ENCODE peak calls at places on chromosomes 5 and 9, in nine cellular contexts. V is GM23338, W is OCI-LY7, R is suprapubic skin, J is HL-60, K is fibroblast of lung, N is HCT116, U is foreskin fibroblast, M is astrocyte of the spinal cord. C is an unnamed sample.

GRCh38 chr5:114789773-114790402 is 379.8 kb downstream of the TRIM36 start:
- DNase-seq in V (peak), W (peak), N (peak), K (no peak), U (no peak), J (no peak), M (no peak), R (no peak), C (peak)

GRCh38 chr5:82314964-82315728 is 37.0 kb upstream of the RPS23 start:
- DNase-seq in W (no peak), R (no peak), U (no peak), K (peak), V (no peak), N (no peak), J (no peak), M (peak), C (no peak)

GRCh38 chr5:1463326-1464095 is 18.3 kb upstream of the SLC6A3 start:
- DNase-seq in J (no peak), M (no peak), N (no peak), K (no peak), V (no peak), U (no peak), R (peak), W (no peak), C (no peak)

GRCh38 chr9:18805386-18805785 is 227.6 kb downstream of the SAXO1 start:
- DNase-seq in V (no peak), J (no peak), U (no peak), W (no peak), K (no peak), N (no peak), M (no peak), R (no peak), C (no peak)

GRCh38 chr5:39376293-39376714 is 12.0 kb upstream of the C9 start:
- DNase-seq in W (peak), R (no peak), M (peak), N (peak), U (peak), K (peak), J (no peak), V (peak), C (peak)

GRCh38 chr5:158899792-158900191 is 199.9 kb downstream of the EBF1 start:
- DNase-seq in K (no peak), R (peak), U (peak), M (no peak), V (no peak), J (no peak), N (no peak), W (no peak), C (no peak)

GRCh38 chr9:18141681-18142080 is 332.3 kb upstream of the ADAMTSL1 start:
- DNase-seq in N (no peak), K (no peak), U (no peak), M (no peak), R (no peak), V (no peak), J (no peak), W (no peak), C (no peak)

GRCh38 chr5:107604146-107604910 is 66.4 kb downstream of the EFNA5 start:
- DNase-seq in U (no peak), R (no peak), N (no peak), K (no peak), W (no peak), V (no peak), M (no peak), J (no peak), C (peak)

GRCh38 chr9:132590318-132591182 is 8.1 kb downstream of the BARHL1 start:
- DNase-seq in W (no peak), V (peak), N (no peak), M (no peak), K (no peak), R (no peak), J (no peak), U (no peak), C (no peak)

GRCh38 chr9:95147452-95147851 is 170.1 kb downstream of the FANCC start:
- DNase-seq in N (no peak), R (no peak), M (no peak), U (no peak), K (no peak), V (no peak), W (no peak), J (no peak), C (no peak)

GRCh38 chr9:15206949-15207696 is 99.9 kb downstream of the TTC39B start:
- DNase-seq in K (no peak), V (no peak), N (no peak), U (no peak), W (no peak), R (no peak), J (no peak), M (no peak), C (no peak)

GRCh38 chr5:169160405-169160901 is 140.5 kb downstream of the SLIT3 start:
- DNase-seq in J (no peak), R (no peak), W (no peak), V (peak), N (no peak), K (peak), M (peak), U (no peak), C (no peak)

GRCh38 chr5:94524841-94525697 is 93.3 kb downstream of the KIAA0825 start:
- DNase-seq in R (no peak), M (peak), K (peak), U (no peak), V (peak), N (peak), J (no peak), W (peak), C (peak)

GRCh38 chr5:138470322-138471285 is 5.3 kb downstream of the EGR1 start:
- DNase-seq in V (no peak), K (no peak), W (no peak), J (no peak), N (peak), U (no peak), M (peak), R (no peak), C (no peak)

GRCh38 chr9:2623046-2623865 is 1.7 kb downstream of the VLDLR start:
- DNase-seq in N (no peak), K (peak), U (peak), M (peak), J (no peak), R (peak), V (peak), W (no peak), C (no peak)

DNA sequence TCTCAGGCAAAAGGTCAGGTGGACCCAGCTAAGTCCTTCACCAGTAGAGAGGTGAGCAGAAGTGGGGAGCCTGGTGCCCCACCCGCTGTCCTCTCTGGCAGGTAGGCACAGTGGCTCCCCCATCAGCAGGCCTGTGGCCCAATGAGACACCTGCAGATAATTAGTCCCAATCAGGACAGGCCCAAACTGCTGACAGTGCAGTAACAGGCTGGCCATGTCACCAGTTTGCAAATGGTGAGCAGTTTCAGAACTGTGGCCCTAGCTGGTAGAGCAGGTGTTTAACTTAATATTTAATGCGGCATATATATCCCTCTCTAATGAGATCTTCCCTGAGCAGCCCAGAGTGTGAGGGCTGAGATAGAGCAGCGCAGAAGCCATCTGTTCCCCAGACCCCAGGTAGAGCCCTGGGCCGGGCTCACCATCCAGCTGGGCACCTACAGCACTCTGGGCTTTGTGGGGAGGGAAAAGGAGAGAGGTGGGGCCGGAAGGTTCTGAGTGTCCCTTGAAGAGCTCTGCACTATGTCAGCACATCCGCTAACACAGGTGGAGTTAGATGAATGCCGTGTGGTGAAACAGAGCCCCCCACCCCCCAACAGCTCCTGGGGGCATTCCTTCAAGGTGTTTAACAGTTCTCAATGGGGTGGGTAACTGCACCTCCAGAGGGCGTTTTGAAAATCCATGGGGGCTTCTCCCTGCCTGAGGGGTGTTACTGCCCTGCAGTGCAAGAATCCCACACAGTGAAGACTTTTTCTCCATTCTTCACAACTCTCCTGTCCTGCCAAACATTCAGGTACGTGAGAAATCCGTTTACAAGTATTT is 120.5 kb downstream of the PAX5 start:
- DNase-seq in J (no peak), K (no peak), M (no peak), W (no peak), V (peak), U (no peak), R (no peak), N (no peak), C (no peak)
- TF ChIP-seq CTCF in J (no peak), K (no peak), M (no peak), W (peak), V (peak), U (no peak), R (no peak), N (no peak), C (peak)

GRCh38 chr9:125235805-125236534 is 5.2 kb downstream of the HSPA5 start:
- DNase-seq in N (no peak), K (no peak), R (no peak), U (no peak), V (no peak), W (no peak), J (no peak), M (no peak), C (no peak)
- H3K4me3 ChIP-seq in N (no peak), K (peak), R (no peak), U (peak), V (no peak), W (peak), J (no peak), M (peak), C (no peak)

DNA sequence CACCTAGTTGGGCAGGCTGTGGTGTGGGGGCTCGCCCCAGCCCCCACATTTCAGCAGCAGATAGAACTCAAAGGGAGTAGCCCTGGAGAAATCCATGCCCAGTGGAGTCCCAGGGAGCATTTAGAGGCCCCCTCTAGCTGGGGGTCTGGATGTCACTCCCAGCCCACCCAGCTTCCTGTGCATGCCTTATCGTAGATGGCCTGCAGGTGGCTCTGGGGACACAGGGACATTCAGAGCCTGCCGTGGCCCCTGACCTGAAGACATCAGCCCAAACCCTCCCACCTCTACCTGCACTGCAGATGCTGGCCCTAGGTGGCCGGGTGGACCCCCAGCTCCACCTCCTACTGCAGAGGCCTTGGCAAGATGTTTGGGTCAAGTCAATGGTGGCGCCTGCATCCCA is 49.0 kb upstream of the LMX1B start:
- DNase-seq in U (no peak), K (no peak), R (no peak), V (peak), W (no peak), N (no peak), M (no peak), J (no peak), C (no peak)
- TF ChIP-seq CTCF in U (no peak), K (no peak), R (no peak), V (peak), W (peak), N (no peak), M (peak), J (no peak), C (peak)

GRCh38 chr9:110316255-110316921 is 21.3 kb downstream of the TXNDC8 start:
- DNase-seq in U (no peak), W (peak), M (no peak), V (peak), J (peak), R (no peak), K (no peak), N (no peak), C (peak)
- H3K4me3 ChIP-seq in U (peak), W (peak), M (no peak), V (no peak), J (no peak), R (no peak), K (no peak), N (no peak), C (peak)

DNA sequence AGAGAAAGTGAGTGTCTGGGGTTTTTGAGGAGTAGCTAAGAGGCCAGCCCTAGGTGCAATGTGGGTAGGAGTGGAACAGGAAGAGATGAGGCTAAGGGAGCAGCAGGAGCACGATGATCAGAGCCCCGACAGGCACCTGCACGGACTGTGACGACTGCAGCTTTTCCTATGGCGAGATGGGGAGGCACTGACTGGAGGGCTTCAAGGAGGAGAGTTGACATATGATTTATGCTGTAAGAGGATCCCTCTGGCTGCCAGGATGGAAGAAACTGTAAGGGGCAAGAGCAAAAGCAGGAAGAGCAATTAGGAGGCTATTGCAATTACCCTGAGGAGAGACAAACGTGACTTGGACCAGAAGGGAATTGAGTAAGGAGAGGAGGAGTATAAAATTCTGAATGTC is 33.1 kb downstream of the TRPC7 start:
- DNase-seq in U (no peak), J (no peak), R (no peak), N (no peak), M (no peak), W (no peak), V (no peak), K (no peak), C (no peak)
- TF ChIP-seq CTCF in U (no peak), J (no peak), R (no peak), N (no peak), M (no peak), W (no peak), V (no peak), K (no peak), C (no peak)

GRCh38 chr5:160467555-160468418 is 46.1 kb downstream of the PTTG1 start:
- DNase-seq in W (peak), J (no peak), U (peak), K (peak), V (peak), N (no peak), M (peak), R (peak), C (peak)
- H3K4me3 ChIP-seq in W (peak), J (peak), U (peak), K (no peak), V (peak), N (no peak), M (peak), R (peak), C (peak)

DNA sequence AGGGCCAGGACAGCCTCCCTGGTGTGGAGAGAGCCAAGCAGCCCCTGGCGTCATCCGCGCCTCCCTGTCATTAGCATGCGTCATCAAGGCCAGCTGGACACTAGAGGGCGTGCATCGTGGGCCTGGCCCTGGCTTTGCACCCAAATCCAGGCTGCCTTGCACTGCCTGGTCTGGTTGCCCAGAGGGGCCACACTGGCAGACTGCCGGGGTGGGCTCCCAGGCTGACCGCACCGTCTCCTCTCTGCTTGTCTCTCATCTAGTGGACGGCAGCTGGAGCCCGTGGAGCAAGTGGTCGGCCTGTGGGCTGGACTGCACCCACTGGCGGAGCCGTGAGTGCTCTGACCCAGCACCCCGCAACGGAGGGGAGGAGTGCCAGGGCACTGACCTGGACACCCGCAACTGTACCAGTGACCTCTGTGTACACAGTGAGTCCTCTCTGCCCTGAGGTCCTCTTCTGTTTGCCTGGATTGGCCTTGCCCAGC is 29.0 kb downstream of the HK3 start:
- DNase-seq in M (peak), U (peak), W (peak), J (no peak), K (peak), V (peak), R (no peak), N (peak), C (peak)
- TF ChIP-seq CTCF in M (peak), U (peak), W (peak), J (no peak), K (peak), V (peak), R (no peak), N (peak), C (peak)

DNA sequence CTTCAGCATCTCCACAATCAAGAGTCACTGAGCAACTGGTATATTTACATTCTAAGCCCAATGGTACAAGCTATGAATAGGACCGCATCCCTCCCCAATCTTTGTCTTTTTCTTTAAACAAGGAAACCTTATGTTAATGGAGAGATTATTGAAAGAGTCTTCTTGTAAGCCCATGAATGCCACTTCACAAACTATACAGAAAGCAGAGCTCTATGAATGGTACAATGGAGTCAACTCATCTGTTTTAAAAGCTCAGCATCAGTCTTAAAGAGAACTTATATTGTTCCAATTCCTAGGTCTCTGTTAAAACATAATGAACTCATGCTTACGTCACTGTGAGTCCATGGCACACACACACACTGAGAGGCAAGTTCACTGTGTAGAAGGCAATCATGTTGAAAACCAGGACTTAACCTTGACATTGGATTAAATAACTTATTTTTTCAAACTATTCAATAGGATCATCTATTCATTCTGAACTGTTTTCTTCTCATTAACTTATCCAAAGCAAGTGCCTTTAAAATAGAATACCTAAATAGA is 4.5 kb downstream of the NREP start:
- DNase-seq in W (no peak), U (no peak), K (peak), M (no peak), R (no peak), N (no peak), V (no peak), J (no peak), C (no peak)
- H3K4me3 ChIP-seq in W (no peak), U (no peak), K (no peak), M (no peak), R (no peak), N (no peak), V (peak), J (no peak), C (no peak)

DNA sequence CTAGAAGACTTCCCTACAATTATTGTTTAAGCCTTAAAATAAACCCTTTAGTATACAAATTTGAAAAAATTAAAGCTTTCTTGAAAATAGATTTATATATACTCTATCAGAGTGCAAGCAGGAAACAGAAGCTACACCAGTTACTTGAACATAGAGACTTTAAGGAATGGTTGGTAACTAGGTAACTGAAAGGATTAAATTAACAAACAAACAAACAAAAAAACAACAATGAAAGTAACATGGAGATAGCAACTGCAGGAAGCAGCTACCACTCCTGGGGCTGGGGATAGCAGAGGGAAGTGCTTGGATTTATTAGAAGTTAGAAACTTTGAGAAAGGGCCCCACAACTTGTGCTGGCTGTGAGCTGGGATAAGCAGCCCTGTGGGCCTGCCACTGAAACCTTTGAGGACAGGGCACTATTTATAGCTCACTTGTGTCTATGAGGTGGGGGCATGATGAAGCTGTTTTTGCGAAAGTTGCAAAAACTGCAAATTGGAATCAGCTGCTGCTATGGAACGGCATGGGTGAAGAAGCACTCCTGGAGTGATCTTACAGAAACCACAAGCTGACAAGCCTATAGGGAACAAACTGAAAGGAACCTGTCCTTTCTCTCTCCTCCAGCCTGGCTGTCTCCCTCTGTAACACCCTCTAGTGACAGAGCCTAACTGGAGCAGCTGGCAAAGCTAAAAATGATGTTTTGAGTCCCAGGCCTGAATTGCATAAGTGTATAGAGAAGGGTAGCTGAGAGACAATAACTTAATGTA is 91.3 kb upstream of the RANBP6 start:
- DNase-seq in K (peak), U (peak), J (peak), R (no peak), M (no peak), V (peak), W (peak), N (peak), C (peak)
- TF ChIP-seq CTCF in K (peak), U (peak), J (peak), R (peak), M (peak), V (peak), W (peak), N (peak), C (peak)

C was measured in GM12865.